ENCODE peak calls at places on chromosomes 6 and 20, in eight cellular contexts. One of them, this sample, is unnamed.

GRCh38 chr6:25499851-25500250 is 152.2 kb upstream of the SCGN start:
- DNase-seq in OCI-LY7: no peak
- DNase-seq in lung: no peak
- DNase-seq in B cell: no peak
- DNase-seq in breast epithelium: no peak
- DNase-seq in BE2C: no peak
- DNase-seq in fibroblast of mammary gland: no peak
- DNase-seq in mucosa of descending colon: no peak
- DNase-seq in this sample: no peak

GRCh38 chr6:111555041-111555440 is 50.6 kb downstream of the TRAF3IP2 start:
- DNase-seq in mucosa of descending colon: no peak
- DNase-seq in breast epithelium: peak; percentile 72
- DNase-seq in BE2C: no peak
- DNase-seq in lung: no peak
- DNase-seq in B cell: no peak
- DNase-seq in OCI-LY7: no peak
- DNase-seq in fibroblast of mammary gland: peak; percentile 94
- DNase-seq in this sample: no peak

GRCh38 chr6:139748353-139749146 is 374.1 kb upstream of the CITED2 start:
- DNase-seq in fibroblast of mammary gland: no peak
- DNase-seq in BE2C: no peak
- DNase-seq in breast epithelium: no peak
- DNase-seq in B cell: no peak
- DNase-seq in OCI-LY7: no peak
- DNase-seq in mucosa of descending colon: no peak
- DNase-seq in lung: no peak
- DNase-seq in this sample: no peak

GRCh38 chr20:36030143-36030542 is 61.8 kb downstream of the CNBD2 start:
- DNase-seq in BE2C: no peak
- DNase-seq in OCI-LY7: no peak
- DNase-seq in fibroblast of mammary gland: peak; percentile 17
- DNase-seq in breast epithelium: no peak
- DNase-seq in mucosa of descending colon: no peak
- DNase-seq in B cell: no peak
- DNase-seq in lung: no peak
- DNase-seq in this sample: no peak

GRCh38 chr20:11672959-11673358 is 244.7 kb upstream of the BTBD3 start:
- DNase-seq in lung: no peak
- DNase-seq in B cell: no peak
- DNase-seq in breast epithelium: no peak
- DNase-seq in mucosa of descending colon: no peak
- DNase-seq in BE2C: no peak
- DNase-seq in OCI-LY7: no peak
- DNase-seq in fibroblast of mammary gland: no peak
- DNase-seq in this sample: no peak

GRCh38 chr6:151763938-151764680 is 43.4 kb upstream of the ESR1 start:
- DNase-seq in mucosa of descending colon: peak; percentile 91
- DNase-seq in fibroblast of mammary gland: peak; percentile 89
- DNase-seq in BE2C: peak; percentile 71
- DNase-seq in lung: peak; percentile 88
- DNase-seq in OCI-LY7: peak; percentile 33
- DNase-seq in B cell: peak; percentile 56
- DNase-seq in breast epithelium: peak; percentile 95
- DNase-seq in this sample: peak; percentile 94

GRCh38 chr20:31861346-31862156 is 8.8 kb downstream of the DUSP15 start:
- DNase-seq in lung: peak; percentile 48
- DNase-seq in OCI-LY7: peak; percentile 91
- DNase-seq in mucosa of descending colon: peak; percentile 78
- DNase-seq in fibroblast of mammary gland: no peak
- DNase-seq in B cell: peak; percentile 84
- DNase-seq in breast epithelium: no peak
- DNase-seq in BE2C: peak; percentile 90
- DNase-seq in this sample: peak; percentile 58

GRCh38 chr6:164208371-164208770 is 793.9 kb downstream of the QKI start:
- DNase-seq in breast epithelium: no peak
- DNase-seq in BE2C: no peak
- DNase-seq in B cell: no peak
- DNase-seq in lung: no peak
- DNase-seq in fibroblast of mammary gland: no peak
- DNase-seq in mucosa of descending colon: no peak
- DNase-seq in OCI-LY7: no peak
- DNase-seq in this sample: no peak

GRCh38 chr6:116766506-116767176 is 1.1 kb upstream of the FAM162B start:
- DNase-seq in mucosa of descending colon: no peak
- DNase-seq in BE2C: peak; percentile 43
- DNase-seq in fibroblast of mammary gland: no peak
- DNase-seq in B cell: no peak
- DNase-seq in breast epithelium: no peak
- DNase-seq in lung: no peak
- DNase-seq in OCI-LY7: no peak
- DNase-seq in this sample: no peak

GRCh38 chr20:24584538-24585356 is 115.3 kb downstream of the SYNDIG1 start:
- DNase-seq in OCI-LY7: peak; percentile 24
- DNase-seq in fibroblast of mammary gland: peak; percentile 87
- DNase-seq in B cell: no peak
- DNase-seq in BE2C: no peak
- DNase-seq in mucosa of descending colon: no peak
- DNase-seq in breast epithelium: no peak
- DNase-seq in lung: no peak
- DNase-seq in this sample: no peak

GRCh38 chr6:36769161-36769675 is 70.0 kb downstream of the CPNE5 start:
- DNase-seq in breast epithelium: no peak
- DNase-seq in B cell: no peak
- DNase-seq in lung: no peak
- DNase-seq in mucosa of descending colon: no peak
- DNase-seq in BE2C: peak; percentile 31
- DNase-seq in fibroblast of mammary gland: no peak
- DNase-seq in OCI-LY7: no peak
- DNase-seq in this sample: no peak

GRCh38 chr6:31128093-31128676 is 7.9 kb upstream of the CDSN start:
- DNase-seq in OCI-LY7: peak; percentile 73
- DNase-seq in breast epithelium: no peak
- DNase-seq in lung: peak; percentile 66
- DNase-seq in B cell: peak; percentile 78
- DNase-seq in mucosa of descending colon: no peak
- DNase-seq in fibroblast of mammary gland: peak; percentile 40
- DNase-seq in BE2C: peak; percentile 68
- DNase-seq in this sample: peak; percentile 85

GRCh38 chr6:41488064-41488391 is 58.2 kb upstream of the FOXP4 start:
- DNase-seq in OCI-LY7: no peak
- DNase-seq in fibroblast of mammary gland: no peak
- DNase-seq in BE2C: no peak
- DNase-seq in mucosa of descending colon: no peak
- DNase-seq in B cell: no peak
- DNase-seq in lung: no peak
- DNase-seq in breast epithelium: no peak
- DNase-seq in this sample: no peak

GRCh38 chr6:6704423-6705060 is 116.0 kb downstream of the LY86 start:
- DNase-seq in OCI-LY7: no peak
- DNase-seq in B cell: no peak
- DNase-seq in BE2C: no peak
- DNase-seq in breast epithelium: no peak
- DNase-seq in lung: no peak
- DNase-seq in mucosa of descending colon: no peak
- DNase-seq in fibroblast of mammary gland: no peak
- DNase-seq in this sample: no peak

GRCh38 chr6:69090132-69090531 is 455.1 kb downstream of the ADGRB3 start:
- DNase-seq in OCI-LY7: no peak
- DNase-seq in breast epithelium: no peak
- DNase-seq in BE2C: no peak
- DNase-seq in mucosa of descending colon: no peak
- DNase-seq in fibroblast of mammary gland: peak; percentile 11
- DNase-seq in B cell: no peak
- DNase-seq in lung: no peak
- DNase-seq in this sample: no peak

GRCh38 chr6:44043036-44043478 is 84.2 kb downstream of the MRPL14 start:
- DNase-seq in fibroblast of mammary gland: peak; percentile 68
- DNase-seq in breast epithelium: no peak
- DNase-seq in BE2C: no peak
- DNase-seq in OCI-LY7: no peak
- DNase-seq in lung: no peak
- DNase-seq in mucosa of descending colon: no peak
- DNase-seq in B cell: no peak
- DNase-seq in this sample: no peak

GRCh38 chr6:165849539-165850430 is 186.7 kb upstream of the PDE10A start:
- DNase-seq in mucosa of descending colon: no peak
- DNase-seq in lung: no peak
- DNase-seq in B cell: no peak
- DNase-seq in breast epithelium: no peak
- DNase-seq in fibroblast of mammary gland: no peak
- DNase-seq in OCI-LY7: no peak
- DNase-seq in BE2C: no peak
- DNase-seq in this sample: no peak

GRCh38 chr6:165847407-165848098 is 184.5 kb upstream of the PDE10A start:
- DNase-seq in mucosa of descending colon: no peak
- DNase-seq in breast epithelium: no peak
- DNase-seq in fibroblast of mammary gland: peak; percentile 38
- DNase-seq in OCI-LY7: no peak
- DNase-seq in B cell: no peak
- DNase-seq in lung: peak; percentile 27
- DNase-seq in BE2C: no peak
- DNase-seq in this sample: peak; percentile 60

GRCh38 chr6:165846123-165846966 is 183.3 kb upstream of the PDE10A start:
- DNase-seq in lung: no peak
- DNase-seq in mucosa of descending colon: no peak
- DNase-seq in fibroblast of mammary gland: no peak
- DNase-seq in B cell: no peak
- DNase-seq in BE2C: no peak
- DNase-seq in OCI-LY7: no peak
- DNase-seq in breast epithelium: no peak
- DNase-seq in this sample: no peak

GRCh38 chr6:165850434-165851019 is 187.5 kb upstream of the PDE10A start:
- DNase-seq in mucosa of descending colon: no peak
- DNase-seq in OCI-LY7: peak; percentile 52
- DNase-seq in fibroblast of mammary gland: peak; percentile 54
- DNase-seq in lung: peak; percentile 71
- DNase-seq in BE2C: peak; percentile 67
- DNase-seq in breast epithelium: peak; percentile 71
- DNase-seq in B cell: peak; percentile 60
- DNase-seq in this sample: peak; percentile 78

GRCh38 chr6:165848099-165848461 is 185.0 kb upstream of the PDE10A start:
- DNase-seq in OCI-LY7: no peak
- DNase-seq in B cell: no peak
- DNase-seq in BE2C: no peak
- DNase-seq in mucosa of descending colon: no peak
- DNase-seq in fibroblast of mammary gland: no peak
- DNase-seq in lung: no peak
- DNase-seq in breast epithelium: no peak
- DNase-seq in this sample: no peak
- TF ChIP-seq CTCF in OCI-LY7: peak; percentile 56
- TF ChIP-seq CTCF in B cell: no peak
- TF ChIP-seq CTCF in BE2C: peak; percentile 31
- TF ChIP-seq CTCF in mucosa of descending colon: no peak
- TF ChIP-seq CTCF in fibroblast of mammary gland: no peak
- TF ChIP-seq CTCF in lung: no peak
- TF ChIP-seq CTCF in breast epithelium: no peak
- TF ChIP-seq CTCF in this sample: no peak

GRCh38 chr20:44461142-44461802 is 14.4 kb upstream of the TTPAL start:
- DNase-seq in lung: no peak
- DNase-seq in B cell: no peak
- DNase-seq in OCI-LY7: no peak
- DNase-seq in breast epithelium: no peak
- DNase-seq in fibroblast of mammary gland: no peak
- DNase-seq in BE2C: no peak
- DNase-seq in mucosa of descending colon: no peak
- DNase-seq in this sample: no peak

GRCh38 chr20:44463466-44463865 is 12.2 kb upstream of the TTPAL start:
- DNase-seq in OCI-LY7: no peak
- DNase-seq in mucosa of descending colon: no peak
- DNase-seq in fibroblast of mammary gland: no peak
- DNase-seq in breast epithelium: no peak
- DNase-seq in BE2C: no peak
- DNase-seq in lung: no peak
- DNase-seq in B cell: no peak
- DNase-seq in this sample: no peak

GRCh38 chr20:44461803-44462174 is 13.9 kb upstream of the TTPAL start:
- DNase-seq in breast epithelium: no peak
- DNase-seq in fibroblast of mammary gland: no peak
- DNase-seq in lung: no peak
- DNase-seq in B cell: no peak
- DNase-seq in mucosa of descending colon: no peak
- DNase-seq in OCI-LY7: no peak
- DNase-seq in BE2C: no peak
- DNase-seq in this sample: no peak

GRCh38 chr20:44464514-44464913 is 11.2 kb upstream of the TTPAL start:
- DNase-seq in lung: no peak
- DNase-seq in mucosa of descending colon: no peak
- DNase-seq in breast epithelium: no peak
- DNase-seq in fibroblast of mammary gland: peak; percentile 49
- DNase-seq in OCI-LY7: no peak
- DNase-seq in B cell: no peak
- DNase-seq in BE2C: no peak
- DNase-seq in this sample: no peak

GRCh38 chr20:44460795-44461141 is 14.9 kb upstream of the TTPAL start:
- DNase-seq in lung: no peak
- DNase-seq in mucosa of descending colon: no peak
- DNase-seq in fibroblast of mammary gland: peak; percentile 62
- DNase-seq in B cell: no peak
- DNase-seq in BE2C: peak; percentile 23
- DNase-seq in breast epithelium: no peak
- DNase-seq in OCI-LY7: peak; percentile 56
- DNase-seq in this sample: no peak
- TF ChIP-seq CTCF in lung: peak; percentile 18
- TF ChIP-seq CTCF in mucosa of descending colon: no peak
- TF ChIP-seq CTCF in fibroblast of mammary gland: peak; percentile 61
- TF ChIP-seq CTCF in B cell: no peak
- TF ChIP-seq CTCF in BE2C: peak; percentile 64
- TF ChIP-seq CTCF in breast epithelium: no peak
- TF ChIP-seq CTCF in OCI-LY7: peak; percentile 86
- TF ChIP-seq CTCF in this sample: peak; percentile 25

GRCh38 chr6:16388488-16388887 is 150.1 kb downstream of the GMPR start:
- DNase-seq in mucosa of descending colon: no peak
- DNase-seq in BE2C: no peak
- DNase-seq in B cell: no peak
- DNase-seq in breast epithelium: no peak
- DNase-seq in lung: no peak
- DNase-seq in fibroblast of mammary gland: no peak
- DNase-seq in OCI-LY7: no peak
- DNase-seq in this sample: no peak
- TF ChIP-seq CTCF in mucosa of descending colon: no peak
- TF ChIP-seq CTCF in BE2C: no peak
- TF ChIP-seq CTCF in B cell: no peak
- TF ChIP-seq CTCF in breast epithelium: no peak
- TF ChIP-seq CTCF in lung: no peak
- TF ChIP-seq CTCF in fibroblast of mammary gland: no peak
- TF ChIP-seq CTCF in OCI-LY7: no peak
- TF ChIP-seq CTCF in this sample: no peak

DNA sequence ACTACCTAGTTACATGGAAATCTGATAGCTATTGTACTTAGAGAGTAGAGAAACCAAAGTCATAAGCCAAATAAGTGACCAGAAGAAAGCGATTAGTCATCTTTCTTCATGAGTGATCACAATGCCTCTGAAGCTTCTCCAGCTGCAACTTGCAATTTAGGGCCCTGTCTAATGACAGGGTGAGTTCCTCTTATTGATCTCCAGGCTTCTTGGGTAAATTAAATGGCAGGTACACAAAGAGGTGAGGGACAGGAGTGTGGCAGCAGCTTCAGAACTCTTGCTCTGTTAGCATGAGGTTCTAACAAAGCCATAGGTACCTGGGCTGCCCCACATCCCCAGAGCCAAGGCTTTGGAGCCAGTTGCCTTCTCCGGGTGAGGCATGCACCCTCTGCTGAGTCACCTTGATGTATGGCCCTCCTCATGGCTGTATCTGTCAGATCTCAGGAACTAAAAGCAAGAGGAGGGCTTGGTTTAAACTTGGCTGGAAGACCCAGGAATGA is 60.8 kb downstream of the PRDM1 start:
- DNase-seq in mucosa of descending colon: no peak
- DNase-seq in lung: no peak
- DNase-seq in breast epithelium: no peak
- DNase-seq in fibroblast of mammary gland: peak; percentile 49
- DNase-seq in BE2C: no peak
- DNase-seq in OCI-LY7: no peak
- DNase-seq in B cell: no peak
- DNase-seq in this sample: no peak
- TF ChIP-seq CTCF in mucosa of descending colon: no peak
- TF ChIP-seq CTCF in lung: no peak
- TF ChIP-seq CTCF in breast epithelium: no peak
- TF ChIP-seq CTCF in fibroblast of mammary gland: no peak
- TF ChIP-seq CTCF in BE2C: no peak
- TF ChIP-seq CTCF in OCI-LY7: no peak
- TF ChIP-seq CTCF in B cell: no peak
- TF ChIP-seq CTCF in this sample: no peak

This sample was measured in stomach.